ENCODE peak calls at places on chromosome 6, in five cellular contexts. T, S, H, K and E are unnamed samples.

GRCh38 chr6:20348091-20348490 is 53.6 kb upstream of the E2F3 start:
- DNase-seq in T (no peak), S (no peak), H (no peak), K (no peak), E (no peak)

GRCh38 chr6:76837564-76837963 is 625.7 kb downstream of the HTR1B start:
- DNase-seq in T (no peak), S (no peak), H (no peak), K (no peak), E (no peak)

GRCh38 chr6:112851141-112851540 is 504.0 kb downstream of the RFPL4B start:
- DNase-seq in T (no peak), S (no peak), H (no peak), K (no peak), E (no peak)

GRCh38 chr6:83313880-83314279 is 117.0 kb downstream of the ME1 start:
- DNase-seq in T (no peak), S (no peak), H (no peak), K (no peak), E (no peak)

GRCh38 chr6:13447949-13448724 is 39.3 kb downstream of the GFOD1 start:
- DNase-seq in T (no peak), S (no peak), H (no peak), K (no peak), E (no peak)

GRCh38 chr6:20811112-20811746 is 277.0 kb downstream of the CDKAL1 start:
- DNase-seq in T (peak), S (no peak), H (peak), K (peak), E (peak)

GRCh38 chr6:11432091-11432490 is 105.5 kb upstream of the TMEM170B start:
- DNase-seq in T (no peak), S (no peak), H (no peak), K (no peak), E (no peak)

GRCh38 chr6:159106627-159107241 is 61.9 kb upstream of the TAGAP start:
- DNase-seq in T (peak), S (peak), H (peak), K (peak), E (peak)

GRCh38 chr6:4488389-4488788 is 287.8 kb upstream of the CDYL start:
- DNase-seq in T (no peak), S (no peak), H (no peak), K (no peak), E (no peak)

GRCh38 chr6:112296122-112296521 is 41.8 kb upstream of the LAMA4 start:
- DNase-seq in T (peak), S (no peak), H (peak), K (peak), E (peak)

GRCh38 chr6:13716225-13716954 is 4.8 kb upstream of the RANBP9 start:
- DNase-seq in T (no peak), S (no peak), H (no peak), K (no peak), E (no peak)

GRCh38 chr6:57159127-57159526 is 13.0 kb upstream of the BAG2 start:
- DNase-seq in T (no peak), S (no peak), H (no peak), K (no peak), E (no peak)

GRCh38 chr6:27178860-27179259 is 68.6 kb upstream of the PRSS16 start:
- DNase-seq in T (no peak), S (no peak), H (no peak), K (no peak), E (no peak)

GRCh38 chr6:101085327-101085726 is 204.2 kb upstream of the ASCC3 start:
- DNase-seq in T (no peak), S (no peak), H (peak), K (no peak), E (no peak)

GRCh38 chr6:53679446-53679933 is 13.9 kb upstream of the KLHL31 start:
- DNase-seq in T (peak), S (peak), H (peak), K (peak), E (peak)

GRCh38 chr6:160055378-160055777 is 66.2 kb upstream of the SLC22A1 start:
- DNase-seq in T (no peak), S (no peak), H (no peak), K (no peak), E (no peak)

GRCh38 chr6:7900621-7901020 is 10.0 kb downstream of the TXNDC5 start:
- DNase-seq in T (no peak), S (no peak), H (no peak), K (no peak), E (no peak)

GRCh38 chr6:49551126-49551865 is 828 bp downstream of the C6orf141 start:
- DNase-seq in T (peak), S (no peak), H (peak), K (peak), E (peak)

GRCh38 chr6:52909131-52909530 is 367 bp downstream of the GSTA3 start:
- DNase-seq in T (no peak), S (no peak), H (no peak), K (no peak), E (peak)

GRCh38 chr6:112501705-112502104 is 154.6 kb downstream of the RFPL4B start:
- DNase-seq in T (no peak), S (no peak), H (peak), K (peak), E (no peak)

GRCh38 chr6:125957845-125958244 is 1.3 kb downstream of the HINT3 start:
- DNase-seq in T (peak), S (no peak), H (peak), K (peak), E (peak)
- H3K4me3 ChIP-seq in T (peak), S (peak), H (peak), K (no peak), E (peak)

GRCh38 chr6:106085687-106085983 is 501 bp upstream of the PRDM1 start:
- DNase-seq in T (no peak), S (no peak), H (no peak), K (no peak), E (no peak)

GRCh38 chr6:106085984-106086832 is at the start of gene PRDM1:
- DNase-seq in T (peak), S (peak), H (peak), K (peak), E (peak)

GRCh38 chr6:106083618-106084017 is 2.5 kb upstream of the PRDM1 start:
- DNase-seq in T (no peak), S (no peak), H (no peak), K (no peak), E (no peak)

GRCh38 chr6:106084106-106084963 is 1.8 kb upstream of the PRDM1 start:
- DNase-seq in T (peak), S (no peak), H (peak), K (peak), E (peak)

GRCh38 chr6:106084973-106085686 is 1.0 kb upstream of the PRDM1 start:
- DNase-seq in T (peak), S (no peak), H (peak), K (no peak), E (peak)
- H3K4me3 ChIP-seq in T (peak), S (no peak), H (peak), K (no peak), E (peak)

GRCh38 chr6:110415297-110415916 is at the start of gene DDO:
- DNase-seq in T (no peak), S (no peak), H (peak), K (no peak), E (no peak)
- H3K4me3 ChIP-seq in T (no peak), S (no peak), H (peak), K (no peak), E (no peak)

GRCh38 chr6:79078057-79078969 is at the start of gene PHIP:
- DNase-seq in T (peak), S (peak), H (peak), K (peak), E (peak)

GRCh38 chr6:79076881-79077641 is 993 bp downstream of the PHIP start:
- DNase-seq in T (peak), S (peak), H (peak), K (peak), E (peak)

GRCh38 chr6:79077680-79078056 is 386 bp downstream of the PHIP start:
- DNase-seq in T (no peak), S (no peak), H (no peak), K (peak), E (no peak)

GRCh38 chr6:79073888-79074287 is 4.2 kb downstream of the PHIP start:
- DNase-seq in T (no peak), S (no peak), H (no peak), K (no peak), E (no peak)

DNA sequence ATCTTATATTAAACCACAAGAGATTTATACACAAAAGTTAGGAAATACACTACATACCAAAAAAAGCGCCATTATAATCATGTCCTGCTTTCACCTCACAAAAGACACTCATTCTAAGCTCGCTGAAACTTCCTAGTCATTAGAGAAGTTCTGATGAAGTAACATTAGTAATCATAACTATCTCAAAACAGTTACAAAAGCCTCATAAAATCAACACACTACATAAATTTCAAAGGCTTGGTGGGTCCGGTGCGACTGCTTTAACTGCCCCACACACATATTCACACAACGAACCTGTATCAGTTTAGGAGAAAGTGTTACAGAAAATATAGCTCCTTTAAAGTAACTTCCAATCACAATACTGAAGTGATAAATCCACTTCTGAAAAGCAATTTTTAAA is 1.9 kb downstream of the PHIP start:
- DNase-seq in T (no peak), S (no peak), H (peak), K (no peak), E (no peak)
- H3K4me3 ChIP-seq in T (peak), S (peak), H (peak), K (peak), E (peak)

GRCh38 chr6:30685157-30685976 is 1.1 kb downstream of the PPP1R18 start:
- DNase-seq in T (no peak), S (no peak), H (no peak), K (no peak), E (no peak)
- H3K4me3 ChIP-seq in T (peak), S (peak), H (peak), K (peak), E (peak)

GRCh38 chr6:109024784-109025183 is 69.9 kb downstream of the SESN1 start:
- DNase-seq in T (no peak), S (no peak), H (no peak), K (peak), E (no peak)

GRCh38 chr6:109027964-109028363 is 66.7 kb downstream of the SESN1 start:
- DNase-seq in T (no peak), S (no peak), H (no peak), K (no peak), E (no peak)

GRCh38 chr6:109023348-109023925 is 71.2 kb downstream of the SESN1 start:
- DNase-seq in T (no peak), S (no peak), H (no peak), K (no peak), E (no peak)

GRCh38 chr6:109024368-109024767 is 70.3 kb downstream of the SESN1 start:
- DNase-seq in T (no peak), S (no peak), H (peak), K (no peak), E (peak)

DNA sequence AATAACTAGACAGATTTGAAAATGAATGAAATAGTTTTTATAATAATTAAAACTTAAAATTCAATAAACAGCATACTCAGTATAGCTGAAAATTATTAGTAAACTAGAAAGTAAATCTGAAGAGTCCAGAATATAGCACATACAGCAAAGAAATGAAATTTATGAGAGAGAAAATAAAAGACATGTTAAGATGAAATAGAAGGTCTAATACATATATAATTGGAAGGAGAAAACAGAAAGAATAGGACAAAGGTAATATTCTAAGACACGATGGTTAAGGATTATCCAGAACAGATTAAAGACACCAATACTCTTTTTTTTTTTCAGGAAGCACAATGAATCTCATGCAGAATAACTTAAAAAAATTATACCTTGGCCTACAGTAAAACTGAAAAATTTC is 69.0 kb downstream of the SESN1 start:
- DNase-seq in T (no peak), S (no peak), H (no peak), K (no peak), E (no peak)
- H3K4me3 ChIP-seq in T (no peak), S (no peak), H (no peak), K (no peak), E (no peak)

GRCh38 chr6:71287926-71288227 is 734 bp upstream of the OGFRL1 start:
- DNase-seq in T (no peak), S (no peak), H (no peak), K (no peak), E (no peak)
- H3K4me3 ChIP-seq in T (peak), S (peak), H (peak), K (peak), E (peak)

GRCh38 chr6:165571068-165571682 is 91.9 kb downstream of the PDE10A start:
- DNase-seq in T (no peak), S (no peak), H (peak), K (no peak), E (no peak)
- H3K4me3 ChIP-seq in T (no peak), S (no peak), H (no peak), K (no peak), E (no peak)